ENCODE peak calls at places on chromosomes 13 and 19, in six cellular contexts. One of them, this sample, is unnamed.

GRCh38 chr19:47153266-47153665 is 22.6 kb downstream of the SAE1 start:
- DNase-seq in A549: no peak
- DNase-seq in endothelial cell of umbilical vein: no peak
- DNase-seq in K562: no peak
- DNase-seq in HepG2: no peak
- DNase-seq in GM12878: no peak
- DNase-seq in this sample: no peak

GRCh38 chr13:69604698-69605097 is 502.9 kb upstream of the ATXN8OS start:
- DNase-seq in A549: no peak
- DNase-seq in endothelial cell of umbilical vein: no peak
- DNase-seq in K562: no peak
- DNase-seq in HepG2: no peak
- DNase-seq in GM12878: no peak
- DNase-seq in this sample: no peak

GRCh38 chr19:56294557-56294956 is 20.1 kb downstream of the ZSCAN5A start:
- DNase-seq in A549: no peak
- DNase-seq in endothelial cell of umbilical vein: no peak
- DNase-seq in K562: no peak
- DNase-seq in HepG2: no peak
- DNase-seq in GM12878: no peak
- DNase-seq in this sample: no peak

GRCh38 chr19:43780706-43781525 is at the start of gene KCNN4:
- DNase-seq in A549: peak
- DNase-seq in endothelial cell of umbilical vein: no peak
- DNase-seq in K562: peak
- DNase-seq in HepG2: no peak
- DNase-seq in GM12878: no peak
- DNase-seq in this sample: peak

GRCh38 chr19:57008432-57008831 is 111.4 kb upstream of the USP29 start:
- DNase-seq in A549: no peak
- DNase-seq in endothelial cell of umbilical vein: no peak
- DNase-seq in K562: no peak
- DNase-seq in HepG2: no peak
- DNase-seq in GM12878: no peak
- DNase-seq in this sample: no peak

GRCh38 chr13:59364508-59365187 is 799.1 kb downstream of the DIAPH3 start:
- DNase-seq in A549: peak
- DNase-seq in endothelial cell of umbilical vein: no peak
- DNase-seq in K562: no peak
- DNase-seq in HepG2: no peak
- DNase-seq in GM12878: no peak
- DNase-seq in this sample: no peak

GRCh38 chr19:51548891-51549305 is 17.4 kb upstream of the SIGLEC6 start:
- DNase-seq in A549: no peak
- DNase-seq in endothelial cell of umbilical vein: no peak
- DNase-seq in K562: no peak
- DNase-seq in HepG2: no peak
- DNase-seq in GM12878: no peak
- DNase-seq in this sample: no peak

GRCh38 chr13:52371736-52372247 is 34.2 kb downstream of the THSD1 start:
- DNase-seq in A549: no peak
- DNase-seq in endothelial cell of umbilical vein: peak
- DNase-seq in K562: no peak
- DNase-seq in HepG2: peak
- DNase-seq in GM12878: no peak
- DNase-seq in this sample: peak

GRCh38 chr13:109255457-109255856 is 530.9 kb downstream of the IRS2 start:
- DNase-seq in A549: no peak
- DNase-seq in endothelial cell of umbilical vein: no peak
- DNase-seq in K562: no peak
- DNase-seq in HepG2: no peak
- DNase-seq in GM12878: no peak
- DNase-seq in this sample: no peak

GRCh38 chr13:109251958-109252357 is 534.4 kb downstream of the IRS2 start:
- DNase-seq in A549: no peak
- DNase-seq in endothelial cell of umbilical vein: peak
- DNase-seq in K562: no peak
- DNase-seq in HepG2: no peak
- DNase-seq in GM12878: no peak
- DNase-seq in this sample: no peak

GRCh38 chr13:109253316-109253715 is 533.1 kb downstream of the IRS2 start:
- DNase-seq in A549: no peak
- DNase-seq in endothelial cell of umbilical vein: no peak
- DNase-seq in K562: no peak
- DNase-seq in HepG2: no peak
- DNase-seq in GM12878: no peak
- DNase-seq in this sample: no peak

GRCh38 chr13:109254271-109254670 is 532.1 kb downstream of the IRS2 start:
- DNase-seq in A549: no peak
- DNase-seq in endothelial cell of umbilical vein: no peak
- DNase-seq in K562: no peak
- DNase-seq in HepG2: no peak
- DNase-seq in GM12878: no peak
- DNase-seq in this sample: no peak

DNA sequence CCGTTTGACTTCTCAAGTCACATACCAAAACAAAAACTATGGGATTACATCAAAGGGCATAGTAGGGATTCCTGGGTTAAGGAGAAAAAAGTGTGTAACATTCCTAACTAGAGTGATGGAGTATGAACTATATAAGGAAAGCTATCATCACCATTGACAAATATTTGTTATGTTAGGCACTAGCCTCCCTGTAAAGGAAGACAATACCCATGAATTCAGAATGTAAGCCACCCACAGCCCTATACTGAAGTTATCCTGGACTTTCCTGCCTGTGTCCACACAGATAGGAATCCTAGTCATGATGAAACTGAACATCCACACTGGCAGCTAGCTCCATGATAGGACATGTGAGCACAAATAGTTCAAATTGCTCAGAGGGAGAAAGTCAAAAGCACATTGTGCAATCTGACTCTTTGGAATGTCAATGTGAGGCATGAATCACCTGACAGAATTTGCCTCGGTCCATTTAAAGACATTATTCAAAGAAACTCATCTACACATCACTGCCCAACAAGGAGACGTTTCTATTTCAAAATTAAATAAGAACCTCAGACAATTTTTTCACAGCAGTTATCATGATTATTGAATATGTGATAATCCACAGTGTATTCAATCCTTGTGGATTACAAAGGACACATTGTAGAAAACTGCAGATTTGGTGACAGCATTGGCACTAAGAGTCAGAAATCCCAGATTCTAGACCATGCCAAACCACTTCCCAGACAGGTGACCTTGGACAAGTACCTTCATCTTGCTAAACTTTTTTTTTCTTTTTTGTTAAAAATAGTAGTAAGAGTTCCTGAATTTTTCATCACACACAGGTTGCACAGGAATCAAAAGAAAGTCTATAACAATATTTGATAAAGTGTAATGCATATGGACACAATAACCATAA is 529.3 kb downstream of the IRS2 start:
- DNase-seq in A549: peak
- DNase-seq in endothelial cell of umbilical vein: peak
- DNase-seq in K562: no peak
- DNase-seq in HepG2: peak
- DNase-seq in GM12878: no peak
- DNase-seq in this sample: no peak
- TF ChIP-seq MYC in A549: no peak
- TF ChIP-seq MYC in endothelial cell of umbilical vein: no peak
- TF ChIP-seq MYC in K562: no peak
- TF ChIP-seq MYC in HepG2: no peak
- TF ChIP-seq MYC in GM12878: no peak
- TF ChIP-seq MYC in this sample: no peak

DNA sequence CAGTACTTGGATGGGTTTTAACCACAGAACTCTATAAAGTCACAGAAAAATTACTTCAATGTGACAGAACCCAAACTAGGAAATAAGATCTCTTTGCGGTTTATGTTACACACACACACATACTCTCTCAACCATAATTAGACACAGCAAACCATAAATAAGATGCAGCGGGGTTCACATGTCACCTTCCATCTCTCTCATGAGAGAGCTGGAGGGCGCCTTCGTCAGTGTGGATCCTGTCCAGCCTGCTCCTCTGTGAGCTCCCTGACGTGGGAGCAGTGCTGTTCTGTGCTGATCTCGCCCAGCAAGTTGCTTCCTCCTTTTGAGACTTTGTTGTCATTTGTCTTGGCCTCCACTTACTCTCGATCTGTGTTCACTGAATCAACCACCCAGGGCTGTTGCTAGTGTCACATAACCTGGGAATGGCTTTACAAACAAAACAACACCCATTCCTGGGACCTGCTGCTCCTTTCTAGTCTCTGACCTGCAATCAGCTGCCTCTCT is 204.9 kb upstream of the KL start:
- DNase-seq in A549: no peak
- DNase-seq in endothelial cell of umbilical vein: no peak
- DNase-seq in K562: no peak
- DNase-seq in HepG2: no peak
- DNase-seq in GM12878: peak
- DNase-seq in this sample: peak
- TF ChIP-seq MYC in A549: no peak
- TF ChIP-seq MYC in endothelial cell of umbilical vein: no peak
- TF ChIP-seq MYC in K562: no peak
- TF ChIP-seq MYC in HepG2: no peak
- TF ChIP-seq MYC in GM12878: no peak
- TF ChIP-seq MYC in this sample: no peak

GRCh38 chr13:102846261-102847015 is 606 bp downstream of the ERCC5 start:
- DNase-seq in A549: peak
- DNase-seq in endothelial cell of umbilical vein: peak
- DNase-seq in K562: no peak
- DNase-seq in HepG2: peak
- DNase-seq in GM12878: no peak
- DNase-seq in this sample: peak

GRCh38 chr13:102848956-102849355 is 3.1 kb downstream of the ERCC5 start:
- DNase-seq in A549: no peak
- DNase-seq in endothelial cell of umbilical vein: no peak
- DNase-seq in K562: no peak
- DNase-seq in HepG2: no peak
- DNase-seq in GM12878: no peak
- DNase-seq in this sample: no peak

GRCh38 chr13:102845289-102845629 is 573 bp upstream of the ERCC5 start:
- DNase-seq in A549: no peak
- DNase-seq in endothelial cell of umbilical vein: no peak
- DNase-seq in K562: no peak
- DNase-seq in HepG2: no peak
- DNase-seq in GM12878: no peak
- DNase-seq in this sample: no peak

GRCh38 chr13:102845630-102846260 is at the start of gene ERCC5:
- DNase-seq in A549: peak
- DNase-seq in endothelial cell of umbilical vein: peak
- DNase-seq in K562: peak
- DNase-seq in HepG2: peak
- DNase-seq in GM12878: peak
- DNase-seq in this sample: peak

DNA sequence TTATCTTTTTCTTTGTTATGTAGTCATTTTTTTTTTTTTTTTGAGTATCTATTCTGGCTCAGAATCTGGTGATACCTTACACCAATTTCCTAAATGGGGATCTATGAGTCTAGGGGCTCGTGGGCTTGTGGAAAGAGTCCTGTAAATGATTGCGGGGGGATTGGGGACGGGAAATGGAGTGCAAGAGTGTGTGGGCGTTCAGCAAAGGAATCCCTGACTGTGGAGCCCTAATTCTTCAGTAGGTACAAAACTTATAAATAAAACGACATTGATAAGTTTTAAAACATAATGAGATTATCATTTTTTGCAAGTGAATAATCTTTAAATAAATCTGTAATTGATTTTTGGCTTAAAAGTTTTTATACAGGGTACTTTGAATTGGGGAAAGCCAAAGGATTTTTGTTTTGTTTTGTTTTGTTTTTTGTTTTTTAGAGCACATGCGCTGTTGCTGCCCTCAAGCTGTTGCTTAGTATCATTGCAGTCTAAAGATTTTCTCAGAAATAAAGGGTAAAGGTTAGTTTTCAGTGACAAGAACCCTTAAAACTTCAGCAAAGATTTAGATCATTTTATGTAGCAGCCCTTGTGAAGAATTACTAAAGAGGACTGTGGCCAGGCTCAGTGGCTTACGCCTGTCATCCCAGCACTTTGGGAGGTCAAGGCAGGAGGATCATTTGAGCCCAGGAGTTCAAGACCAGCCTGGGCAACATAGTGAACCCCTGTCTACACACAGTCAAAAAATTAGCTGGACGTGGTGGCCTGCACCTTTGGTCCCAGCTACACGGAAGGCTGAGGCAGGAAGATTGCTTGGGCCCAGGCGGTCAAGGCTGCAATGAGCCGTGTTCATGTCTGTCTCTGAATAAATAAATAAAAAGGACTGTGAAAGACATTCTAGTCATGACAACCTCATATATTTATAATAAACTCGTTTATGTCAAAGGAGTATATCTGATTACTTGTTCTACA is 1.7 kb downstream of the ERCC5 start:
- DNase-seq in A549: no peak
- DNase-seq in endothelial cell of umbilical vein: peak
- DNase-seq in K562: no peak
- DNase-seq in HepG2: no peak
- DNase-seq in GM12878: no peak
- DNase-seq in this sample: peak
- TF ChIP-seq MYC in A549: no peak
- TF ChIP-seq MYC in endothelial cell of umbilical vein: no peak
- TF ChIP-seq MYC in K562: no peak
- TF ChIP-seq MYC in HepG2: no peak
- TF ChIP-seq MYC in GM12878: no peak
- TF ChIP-seq MYC in this sample: no peak

GRCh38 chr19:36051236-36051635 is 2.8 kb downstream of the THAP8 start:
- DNase-seq in A549: no peak
- DNase-seq in endothelial cell of umbilical vein: no peak
- DNase-seq in K562: no peak
- DNase-seq in HepG2: peak
- DNase-seq in GM12878: no peak
- DNase-seq in this sample: no peak

GRCh38 chr19:36051637-36052036 is 2.4 kb downstream of the THAP8 start:
- DNase-seq in A549: no peak
- DNase-seq in endothelial cell of umbilical vein: no peak
- DNase-seq in K562: no peak
- DNase-seq in HepG2: no peak
- DNase-seq in GM12878: no peak
- DNase-seq in this sample: no peak

GRCh38 chr19:36049080-36049698 is 4.9 kb downstream of the THAP8 start:
- DNase-seq in A549: no peak
- DNase-seq in endothelial cell of umbilical vein: no peak
- DNase-seq in K562: no peak
- DNase-seq in HepG2: no peak
- DNase-seq in GM12878: no peak
- DNase-seq in this sample: no peak

GRCh38 chr19:36046443-36047050 is 7.5 kb downstream of the THAP8 start:
- DNase-seq in A549: no peak
- DNase-seq in endothelial cell of umbilical vein: no peak
- DNase-seq in K562: no peak
- DNase-seq in HepG2: no peak
- DNase-seq in GM12878: no peak
- DNase-seq in this sample: no peak

DNA sequence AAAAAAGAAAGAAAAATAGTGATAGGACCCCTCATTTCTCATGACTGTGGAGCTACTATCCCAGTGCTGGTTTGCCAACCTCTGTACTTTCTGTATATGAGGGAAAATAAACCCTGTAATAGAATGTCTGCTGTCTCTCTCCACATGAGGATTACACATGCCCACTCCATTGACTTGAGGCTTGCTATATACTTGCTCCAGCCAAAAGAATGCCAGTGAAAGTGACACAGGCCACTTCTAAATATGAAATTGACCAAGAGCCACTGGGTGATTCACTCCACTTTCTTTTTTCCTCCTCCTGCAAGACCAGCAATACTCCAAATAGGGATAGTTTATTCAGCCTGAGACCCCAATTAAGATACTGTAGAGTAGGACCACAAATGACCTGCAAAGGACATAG is 6.2 kb downstream of the THAP8 start:
- DNase-seq in A549: no peak
- DNase-seq in endothelial cell of umbilical vein: no peak
- DNase-seq in K562: no peak
- DNase-seq in HepG2: no peak
- DNase-seq in GM12878: no peak
- DNase-seq in this sample: no peak
- TF ChIP-seq MYC in A549: no peak
- TF ChIP-seq MYC in endothelial cell of umbilical vein: no peak
- TF ChIP-seq MYC in K562: no peak
- TF ChIP-seq MYC in HepG2: no peak
- TF ChIP-seq MYC in GM12878: no peak
- TF ChIP-seq MYC in this sample: no peak

This sample was measured in NB4.